ENCODE peak calls at places on chromosomes 5 and 9, in eight cellular contexts. One of them, this sample, is unnamed.

GRCh38 chr5:171306785-171307591 is 2.1 kb upstream of the TLX3 start:
- DNase-seq in putamen: no peak
- DNase-seq in midbrain: no peak
- DNase-seq in activated T-cell treated with anti-CD3 and anti-CD28 coated beads, Interleukin-2, amount 50 U/mL, for 48 hours: no peak
- DNase-seq in endothelial cell: no peak
- DNase-seq in T follicular helper cell: no peak
- DNase-seq in GM13977: no peak
- DNase-seq in iPS DF 19.7: no peak
- DNase-seq in this sample: no peak

GRCh38 chr5:881551-881935 is 11.1 kb downstream of the BRD9 start:
- DNase-seq in putamen: no peak
- DNase-seq in midbrain: no peak
- DNase-seq in T follicular helper cell: no peak
- DNase-seq in iPS DF 19.7: no peak
- DNase-seq in endothelial cell: no peak
- DNase-seq in GM13977: no peak
- DNase-seq in activated T-cell treated with anti-CD3 and anti-CD28 coated beads, Interleukin-2, amount 50 U/mL, for 48 hours: no peak
- DNase-seq in this sample: no peak

GRCh38 chr5:175654807-175655206 is 3.1 kb upstream of the HRH2 start:
- DNase-seq in activated T-cell treated with anti-CD3 and anti-CD28 coated beads, Interleukin-2, amount 50 U/mL, for 48 hours: peak; percentile 50
- DNase-seq in midbrain: no peak
- DNase-seq in iPS DF 19.7: no peak
- DNase-seq in GM13977: no peak
- DNase-seq in putamen: no peak
- DNase-seq in T follicular helper cell: no peak
- DNase-seq in endothelial cell: no peak
- DNase-seq in this sample: no peak

GRCh38 chr9:14349818-14350333 is 35.9 kb upstream of the NFIB start:
- DNase-seq in midbrain: no peak
- DNase-seq in putamen: peak; percentile 53
- DNase-seq in activated T-cell treated with anti-CD3 and anti-CD28 coated beads, Interleukin-2, amount 50 U/mL, for 48 hours: no peak
- DNase-seq in T follicular helper cell: no peak
- DNase-seq in GM13977: no peak
- DNase-seq in iPS DF 19.7: no peak
- DNase-seq in endothelial cell: no peak
- DNase-seq in this sample: no peak

GRCh38 chr9:128011071-128011817 is 30.5 kb upstream of the EEIG1 start:
- DNase-seq in iPS DF 19.7: no peak
- DNase-seq in GM13977: no peak
- DNase-seq in midbrain: no peak
- DNase-seq in activated T-cell treated with anti-CD3 and anti-CD28 coated beads, Interleukin-2, amount 50 U/mL, for 48 hours: no peak
- DNase-seq in putamen: no peak
- DNase-seq in T follicular helper cell: no peak
- DNase-seq in endothelial cell: no peak
- DNase-seq in this sample: no peak

GRCh38 chr9:133160742-133161541 is 2.8 kb downstream of the GBGT1 start:
- DNase-seq in putamen: peak; percentile 41
- DNase-seq in activated T-cell treated with anti-CD3 and anti-CD28 coated beads, Interleukin-2, amount 50 U/mL, for 48 hours: peak; percentile 59
- DNase-seq in endothelial cell: peak; percentile 51
- DNase-seq in GM13977: peak; percentile 88
- DNase-seq in T follicular helper cell: no peak
- DNase-seq in iPS DF 19.7: no peak
- DNase-seq in midbrain: peak; percentile 36
- DNase-seq in this sample: no peak

GRCh38 chr9:35287986-35288515 is 126.2 kb downstream of the UNC13B start:
- DNase-seq in GM13977: no peak
- DNase-seq in midbrain: no peak
- DNase-seq in putamen: no peak
- DNase-seq in iPS DF 19.7: no peak
- DNase-seq in activated T-cell treated with anti-CD3 and anti-CD28 coated beads, Interleukin-2, amount 50 U/mL, for 48 hours: no peak
- DNase-seq in endothelial cell: no peak
- DNase-seq in T follicular helper cell: no peak
- DNase-seq in this sample: no peak

GRCh38 chr5:10680876-10681481 is 80.1 kb downstream of the DAP start:
- DNase-seq in midbrain: no peak
- DNase-seq in activated T-cell treated with anti-CD3 and anti-CD28 coated beads, Interleukin-2, amount 50 U/mL, for 48 hours: no peak
- DNase-seq in iPS DF 19.7: no peak
- DNase-seq in endothelial cell: no peak
- DNase-seq in T follicular helper cell: no peak
- DNase-seq in GM13977: no peak
- DNase-seq in putamen: no peak
- DNase-seq in this sample: no peak

GRCh38 chr5:170110403-170111087 is 4.8 kb downstream of the FOXI1 start:
- DNase-seq in activated T-cell treated with anti-CD3 and anti-CD28 coated beads, Interleukin-2, amount 50 U/mL, for 48 hours: no peak
- DNase-seq in T follicular helper cell: no peak
- DNase-seq in GM13977: no peak
- DNase-seq in iPS DF 19.7: no peak
- DNase-seq in endothelial cell: no peak
- DNase-seq in putamen: no peak
- DNase-seq in midbrain: no peak
- DNase-seq in this sample: no peak

GRCh38 chr5:155711882-155712281 is 615.1 kb upstream of the SGCD start:
- DNase-seq in midbrain: no peak
- DNase-seq in endothelial cell: no peak
- DNase-seq in GM13977: no peak
- DNase-seq in activated T-cell treated with anti-CD3 and anti-CD28 coated beads, Interleukin-2, amount 50 U/mL, for 48 hours: no peak
- DNase-seq in putamen: no peak
- DNase-seq in iPS DF 19.7: no peak
- DNase-seq in T follicular helper cell: no peak
- DNase-seq in this sample: no peak

GRCh38 chr9:112170235-112170634 is 4.9 kb downstream of the SUSD1 start:
- DNase-seq in putamen: no peak
- DNase-seq in activated T-cell treated with anti-CD3 and anti-CD28 coated beads, Interleukin-2, amount 50 U/mL, for 48 hours: no peak
- DNase-seq in T follicular helper cell: no peak
- DNase-seq in endothelial cell: no peak
- DNase-seq in midbrain: no peak
- DNase-seq in GM13977: no peak
- DNase-seq in iPS DF 19.7: no peak
- DNase-seq in this sample: no peak

GRCh38 chr9:114117996-114118830 is 19.1 kb upstream of the KIF12 start:
- DNase-seq in GM13977: no peak
- DNase-seq in iPS DF 19.7: no peak
- DNase-seq in endothelial cell: no peak
- DNase-seq in putamen: peak; percentile 16
- DNase-seq in midbrain: no peak
- DNase-seq in activated T-cell treated with anti-CD3 and anti-CD28 coated beads, Interleukin-2, amount 50 U/mL, for 48 hours: no peak
- DNase-seq in T follicular helper cell: no peak
- DNase-seq in this sample: no peak

GRCh38 chr9:108041551-108041950 is 552.0 kb upstream of the KLF4 start:
- DNase-seq in activated T-cell treated with anti-CD3 and anti-CD28 coated beads, Interleukin-2, amount 50 U/mL, for 48 hours: no peak
- DNase-seq in iPS DF 19.7: no peak
- DNase-seq in putamen: no peak
- DNase-seq in midbrain: no peak
- DNase-seq in GM13977: no peak
- DNase-seq in endothelial cell: no peak
- DNase-seq in T follicular helper cell: no peak
- DNase-seq in this sample: no peak

GRCh38 chr5:134577796-134578577 is 52.5 kb downstream of the JADE2 start:
- DNase-seq in T follicular helper cell: peak; percentile 67
- DNase-seq in midbrain: peak; percentile 70
- DNase-seq in iPS DF 19.7: peak; percentile 57
- DNase-seq in GM13977: peak; percentile 86
- DNase-seq in endothelial cell: peak; percentile 85
- DNase-seq in putamen: peak; percentile 59
- DNase-seq in activated T-cell treated with anti-CD3 and anti-CD28 coated beads, Interleukin-2, amount 50 U/mL, for 48 hours: peak; percentile 87
- DNase-seq in this sample: peak; percentile 61

GRCh38 chr5:83034036-83034435 is 43.2 kb downstream of the TMEM167A start:
- DNase-seq in endothelial cell: no peak
- DNase-seq in GM13977: no peak
- DNase-seq in activated T-cell treated with anti-CD3 and anti-CD28 coated beads, Interleukin-2, amount 50 U/mL, for 48 hours: no peak
- DNase-seq in putamen: no peak
- DNase-seq in iPS DF 19.7: no peak
- DNase-seq in midbrain: no peak
- DNase-seq in T follicular helper cell: no peak
- DNase-seq in this sample: no peak

GRCh38 chr9:3868466-3868865 is 342.7 kb upstream of the RFX3 start:
- DNase-seq in GM13977: no peak
- DNase-seq in putamen: no peak
- DNase-seq in midbrain: no peak
- DNase-seq in iPS DF 19.7: no peak
- DNase-seq in endothelial cell: no peak
- DNase-seq in activated T-cell treated with anti-CD3 and anti-CD28 coated beads, Interleukin-2, amount 50 U/mL, for 48 hours: no peak
- DNase-seq in T follicular helper cell: no peak
- DNase-seq in this sample: no peak

GRCh38 chr5:158727771-158728311 is 371.9 kb downstream of the EBF1 start:
- DNase-seq in iPS DF 19.7: no peak
- DNase-seq in putamen: no peak
- DNase-seq in GM13977: no peak
- DNase-seq in activated T-cell treated with anti-CD3 and anti-CD28 coated beads, Interleukin-2, amount 50 U/mL, for 48 hours: no peak
- DNase-seq in endothelial cell: peak; percentile 18
- DNase-seq in T follicular helper cell: no peak
- DNase-seq in midbrain: no peak
- DNase-seq in this sample: no peak

GRCh38 chr9:17906204-17906840 is 327.5 kb downstream of the SH3GL2 start:
- DNase-seq in endothelial cell: peak; percentile 30
- DNase-seq in GM13977: peak; percentile 7
- DNase-seq in midbrain: no peak
- DNase-seq in iPS DF 19.7: no peak
- DNase-seq in putamen: no peak
- DNase-seq in activated T-cell treated with anti-CD3 and anti-CD28 coated beads, Interleukin-2, amount 50 U/mL, for 48 hours: no peak
- DNase-seq in T follicular helper cell: no peak
- DNase-seq in this sample: no peak

GRCh38 chr5:117315170-117315569 is 740.5 kb upstream of the SEMA6A start:
- DNase-seq in endothelial cell: no peak
- DNase-seq in iPS DF 19.7: no peak
- DNase-seq in GM13977: no peak
- DNase-seq in activated T-cell treated with anti-CD3 and anti-CD28 coated beads, Interleukin-2, amount 50 U/mL, for 48 hours: no peak
- DNase-seq in putamen: no peak
- DNase-seq in midbrain: no peak
- DNase-seq in T follicular helper cell: no peak
- DNase-seq in this sample: no peak

GRCh38 chr5:179430256-179431175 is 85.3 kb upstream of the ADAMTS2 start:
- DNase-seq in endothelial cell: no peak
- DNase-seq in GM13977: no peak
- DNase-seq in iPS DF 19.7: no peak
- DNase-seq in T follicular helper cell: no peak
- DNase-seq in putamen: no peak
- DNase-seq in activated T-cell treated with anti-CD3 and anti-CD28 coated beads, Interleukin-2, amount 50 U/mL, for 48 hours: no peak
- DNase-seq in midbrain: no peak
- DNase-seq in this sample: no peak

This sample was measured in activated effector memory CD4-positive, alpha-beta T cell treated with Interleukin-2 at 50 U/mL for 16 hours.